ENCODE peak calls at places on chromosomes 13 and 19, in eight cellular contexts. U, K, N, M, J, D, W and L are unnamed samples.

GRCh38 chr13:110405597-110406450 is 98.7 kb downstream of the COL4A2 start:
- DNase-seq in U (no peak), D (no peak), J (no peak), K (no peak), N (no peak), M (no peak), W (no peak), L (no peak)

GRCh38 chr13:46577656-46578589 is 25.0 kb downstream of the LRCH1 start:
- DNase-seq in N (no peak), W (no peak), U (no peak), D (no peak), M (no peak), K (peak), J (no peak), L (no peak)

GRCh38 chr13:99922631-99923404 is 48.7 kb downstream of the ZIC5 start:
- DNase-seq in K (no peak), J (no peak), W (no peak), U (no peak), M (no peak), D (no peak), N (no peak), L (peak)

GRCh38 chr13:102394158-102395053 is 7.4 kb downstream of the FGF14 start:
- DNase-seq in U (peak), K (peak), J (peak), W (peak), N (peak), D (no peak), M (peak), L (peak)

GRCh38 chr19:11361037-11361770 is 6.0 kb downstream of the PLPPR2 start:
- DNase-seq in D (no peak), K (no peak), N (no peak), J (peak), M (no peak), W (no peak), U (no peak), L (peak)

GRCh38 chr13:70128098-70128497 is 19.8 kb upstream of the KLHL1 start:
- DNase-seq in J (no peak), U (no peak), N (no peak), W (no peak), M (no peak), K (no peak), D (no peak), L (no peak)

GRCh38 chr13:99991013-99991805 is 9.6 kb downstream of the ZIC2 start:
- DNase-seq in M (no peak), W (no peak), N (no peak), D (no peak), U (no peak), J (peak), K (no peak), L (no peak)

GRCh38 chr19:57317503-57317902 is 2.8 kb upstream of the ZNF543 start:
- DNase-seq in W (no peak), K (no peak), U (no peak), N (no peak), J (no peak), D (no peak), M (no peak), L (no peak)

GRCh38 chr19:17806945-17807344 is 12.0 kb downstream of the B3GNT3 start:
- DNase-seq in K (no peak), N (no peak), U (no peak), D (no peak), M (no peak), W (no peak), J (no peak), L (no peak)

DNA sequence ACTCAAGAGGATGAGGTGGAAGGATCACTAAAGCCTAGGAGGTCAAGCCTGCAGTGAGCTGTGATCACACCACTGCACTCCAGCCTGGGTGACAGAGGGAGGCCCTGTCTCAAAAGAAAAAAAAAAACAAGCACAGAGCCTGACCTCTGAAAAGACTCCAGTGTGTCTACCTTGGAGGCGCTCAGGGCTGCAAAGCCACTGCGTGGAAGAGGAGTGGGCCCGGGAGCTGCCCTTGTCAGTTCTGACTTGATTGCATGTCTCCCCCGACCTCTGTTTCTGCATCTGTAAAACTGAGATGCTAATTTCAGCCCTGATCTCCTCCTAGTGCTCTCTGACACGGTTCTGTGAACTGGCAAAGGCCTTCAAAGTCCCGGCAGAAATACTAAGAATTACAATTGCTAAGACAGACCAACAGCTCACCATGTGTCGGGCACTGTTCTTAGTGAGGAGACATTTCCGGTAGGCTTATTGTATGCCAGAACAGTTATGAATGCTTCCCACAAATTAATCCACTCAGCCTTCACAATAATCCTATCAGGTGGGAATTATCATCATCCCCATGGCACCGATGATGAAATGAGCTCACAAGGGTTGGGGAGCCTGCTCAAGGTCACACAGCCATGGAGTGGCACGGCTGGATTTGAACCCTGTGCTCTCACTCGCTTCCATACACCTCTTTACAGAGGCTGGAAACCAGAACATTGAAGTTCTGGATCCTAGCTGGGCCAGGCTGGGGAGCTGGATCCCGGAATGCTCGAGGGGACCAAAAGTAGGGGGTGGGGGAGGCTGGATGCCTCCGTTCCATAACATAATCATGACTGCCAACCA is 3.5 kb downstream of the AKT2 start:
- DNase-seq in M (no peak), U (no peak), J (no peak), K (peak), D (no peak), N (no peak), W (no peak), L (no peak)
- TF ChIP-seq EP300 in M (no peak), U (no peak), J (no peak), K (no peak), D (no peak), N (no peak), W (no peak), L (no peak)

GRCh38 chr13:45195421-45195820 is 5.4 kb downstream of the KCTD4 start:
- DNase-seq in D (no peak), K (no peak), J (no peak), W (no peak), N (no peak), M (no peak), U (no peak), L (no peak)

GRCh38 chr13:45196622-45197021 is 4.2 kb downstream of the KCTD4 start:
- DNase-seq in W (no peak), D (no peak), J (no peak), M (no peak), U (no peak), K (no peak), N (no peak), L (no peak)

GRCh38 chr13:45191874-45192273 is 9.0 kb downstream of the KCTD4 start:
- DNase-seq in D (no peak), K (no peak), W (no peak), M (no peak), U (no peak), N (no peak), J (no peak), L (no peak)

GRCh38 chr13:45196091-45196490 is 4.8 kb downstream of the KCTD4 start:
- DNase-seq in N (no peak), J (no peak), U (no peak), W (no peak), K (no peak), M (no peak), D (no peak), L (no peak)

GRCh38 chr13:45194081-45194939 is 6.5 kb downstream of the KCTD4 start:
- DNase-seq in J (no peak), U (no peak), D (no peak), W (no peak), K (peak), N (peak), M (peak), L (peak)
- TF ChIP-seq CTCF in J (peak), U (peak), D (peak), W (no peak), K (peak), N (peak), M (no peak), L (peak)

DNA sequence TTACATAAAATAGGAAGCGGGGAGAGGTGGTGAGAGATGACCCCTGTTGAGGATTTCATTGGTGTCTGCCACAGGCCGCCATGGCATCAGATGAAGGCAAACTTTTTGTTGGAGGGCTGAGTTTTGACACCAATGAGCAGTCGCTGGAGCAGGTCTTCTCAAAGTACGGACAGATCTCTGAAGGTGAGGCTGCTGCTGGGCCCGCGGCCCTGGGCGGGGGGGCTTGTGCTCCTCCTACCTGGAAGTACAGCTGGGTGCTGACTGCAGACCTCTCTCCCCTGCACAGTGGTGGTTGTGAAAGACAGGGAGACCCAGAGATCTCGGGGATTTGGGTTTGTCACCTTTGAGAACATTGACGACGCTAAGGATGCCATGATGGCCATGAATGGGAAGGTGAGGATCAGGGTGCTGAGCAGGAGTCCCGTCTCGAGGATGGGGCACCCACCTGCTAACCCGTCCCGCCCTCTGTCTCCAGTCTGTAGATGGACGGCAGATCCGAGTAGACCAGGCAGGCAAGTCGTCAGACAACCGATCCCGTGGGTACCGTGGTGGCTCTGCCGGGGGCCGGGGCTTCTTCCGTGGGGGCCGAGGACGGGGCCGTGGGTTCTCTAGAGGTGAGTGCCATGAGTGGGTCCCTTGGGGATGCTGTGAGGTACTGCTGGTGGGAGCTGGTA is 1.9 kb downstream of the CIRBP start:
- DNase-seq in D (no peak), N (no peak), K (no peak), W (no peak), M (peak), U (no peak), J (no peak), L (no peak)
- TF ChIP-seq POLR2A in D (no peak), N (no peak), K (no peak), W (peak), M (no peak), U (no peak), J (peak), L (no peak)

GRCh38 chr19:43474986-43475705 is 9.7 kb upstream of the LYPD3 start:
- DNase-seq in K (peak), W (no peak), U (peak), D (no peak), N (peak), M (peak), J (peak), L (peak)

GRCh38 chr19:43479226-43479625 is 13.8 kb upstream of the LYPD3 start:
- DNase-seq in K (no peak), D (no peak), U (no peak), W (no peak), M (no peak), J (no peak), N (no peak), L (no peak)

GRCh38 chr19:43474487-43474886 is 9.1 kb upstream of the LYPD3 start:
- DNase-seq in J (no peak), D (no peak), U (no peak), M (no peak), K (no peak), N (no peak), W (no peak), L (no peak)

GRCh38 chr19:43478323-43478722 is 12.9 kb upstream of the LYPD3 start:
- DNase-seq in U (no peak), J (no peak), W (no peak), K (no peak), N (no peak), M (no peak), D (no peak), L (no peak)

GRCh38 chr19:43476606-43477005 is 11.2 kb upstream of the LYPD3 start:
- DNase-seq in J (no peak), D (no peak), N (no peak), K (no peak), W (no peak), U (no peak), M (no peak), L (no peak)
- TF ChIP-seq EP300 in J (no peak), D (no peak), N (no peak), K (no peak), W (no peak), U (no peak), M (no peak), L (no peak)